ENCODE peak calls at places on chromosome 15, in seven cellular contexts. H is heart left ventricle; V is sigmoid colon; B is effector memory CD4-positive, alpha-beta T cell; G is CD8-positive, alpha-beta T cell; A is BJ; W is NT2/D1. Q is an unnamed sample.

GRCh38 chr15:70079831-70080230 is 17.9 kb downstream of the TLE3 start:
- DNase-seq in B (no peak), A (no peak), W (no peak), G (no peak), V (no peak), H (no peak), Q (no peak)

GRCh38 chr15:69885182-69886041 is 212.3 kb downstream of the TLE3 start:
- DNase-seq in H (no peak), W (peak; percentile 55), G (no peak), B (no peak), V (no peak), A (no peak), Q (no peak)

GRCh38 chr15:100168787-100169186 is 173.0 kb downstream of the ADAMTS17 start:
- DNase-seq in H (no peak), A (no peak), G (no peak), B (no peak), W (no peak), V (no peak), Q (no peak)

GRCh38 chr15:84832446-84833040 is 15.4 kb downstream of the ALPK3 start:
- DNase-seq in G (no peak), V (no peak), H (no peak), B (no peak), A (no peak), W (no peak), Q (no peak)

GRCh38 chr15:60494108-60494507 is 15.2 kb upstream of the ICE2 start:
- DNase-seq in A (no peak), W (no peak), G (no peak), B (no peak), H (no peak), V (no peak), Q (no peak)

GRCh38 chr15:69557340-69558137 is 104.9 kb downstream of the RPLP1 start:
- DNase-seq in V (no peak), G (no peak), B (no peak), A (peak; percentile 92), W (no peak), H (no peak), Q (peak; percentile 93)

GRCh38 chr15:77354064-77354463 is 65.8 kb downstream of the PEAK1 start:
- DNase-seq in B (no peak), H (no peak), A (no peak), G (no peak), V (no peak), W (no peak), Q (no peak)

GRCh38 chr15:70507772-70508351 is 255.5 kb downstream of the UACA start:
- DNase-seq in H (no peak), B (no peak), W (no peak), V (no peak), A (no peak), G (no peak), Q (no peak)

GRCh38 chr15:56240390-56240789 is 3.3 kb downstream of the RFX7 start:
- DNase-seq in V (no peak), G (no peak), W (no peak), A (no peak), B (no peak), H (no peak), Q (no peak)

GRCh38 chr15:61390138-61390537 is 161.0 kb upstream of the RORA start:
- DNase-seq in G (no peak), B (no peak), H (no peak), W (no peak), V (no peak), A (no peak), Q (no peak)

GRCh38 chr15:68259883-68260282 is 17.7 kb upstream of the FEM1B start:
- DNase-seq in H (no peak), V (no peak), W (no peak), A (no peak), B (no peak), G (no peak), Q (no peak)

GRCh38 chr15:22794621-22795167 is 8.2 kb downstream of the NIPA1 start:
- DNase-seq in H (no peak), A (no peak), B (no peak), G (no peak), V (no peak), W (no peak), Q (no peak)
- H3K4me3 ChIP-seq in H (no peak overlapping the region), A (no peak overlapping the region), B (no peak overlapping the region), G (no peak overlapping the region), V (no peak overlapping the region), W (no peak overlapping the region), Q (no peak overlapping the region)

GRCh38 chr15:26867199-26868007 is 541 bp downstream of the GABRA5 start:
- DNase-seq in G (no peak), V (no peak), H (no peak), A (no peak), W (no peak), B (no peak), Q (no peak)
- H3K4me3 ChIP-seq in G (no peak overlapping the region), V (peak overlapping the region; percentile 31), H (no peak overlapping the region), A (no peak overlapping the region), W (peak overlapping the region; percentile 59), B (no peak overlapping the region), Q (no peak overlapping the region)

GRCh38 chr15:64092864-64093626 is 593 bp downstream of the CIAO2A start:
- DNase-seq in W (peak; percentile 38), V (no peak), A (no peak), H (peak; percentile 51), B (no peak), G (peak; percentile 16), Q (no peak)
- H3K4me3 ChIP-seq in W (peak overlapping the region; percentile 64), V (peak overlapping the region; percentile 75), A (peak overlapping the region; percentile 66), H (peak overlapping the region; percentile 77), B (peak overlapping the region; percentile 59), G (peak overlapping the region; percentile 76), Q (peak overlapping the region; percentile 72)

DNA sequence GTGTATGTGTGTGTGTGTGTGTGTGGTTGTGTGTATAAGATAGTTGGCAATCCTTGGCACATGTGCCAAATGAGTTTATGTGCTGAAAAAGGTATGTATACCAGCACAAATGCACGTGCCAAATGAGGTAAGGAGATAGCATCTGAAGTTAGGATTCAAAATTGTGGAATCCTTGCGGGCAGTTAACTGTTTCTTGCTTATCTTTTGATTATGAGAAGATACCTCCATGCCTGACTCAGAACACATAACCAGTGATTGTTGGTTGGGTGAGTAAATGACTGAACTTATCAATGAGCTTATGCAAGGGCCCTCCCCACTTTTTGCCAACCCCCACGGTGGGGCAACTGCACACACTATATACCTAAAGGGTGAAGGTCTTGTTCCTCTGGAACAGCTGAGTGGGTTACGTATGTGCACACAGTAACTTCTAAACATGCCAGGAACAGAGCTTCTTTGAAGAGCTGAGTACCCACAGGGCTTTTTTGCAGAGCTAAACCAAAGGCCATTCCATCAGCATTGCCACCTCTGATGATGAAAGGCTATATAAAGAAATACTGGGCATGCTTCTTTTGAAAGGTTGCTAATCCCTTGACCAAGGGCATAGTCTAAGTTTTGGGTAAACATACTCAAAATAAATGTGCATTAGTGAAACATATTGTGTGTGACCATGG is 60.1 kb downstream of the MEIS2 start:
- DNase-seq in A (no peak), G (no peak), B (no peak), H (no peak), V (no peak), W (no peak), Q (no peak)
- H3K4me3 ChIP-seq in A (no peak overlapping the region), G (no peak overlapping the region), B (no peak overlapping the region), H (no peak overlapping the region), V (no peak overlapping the region), W (no peak overlapping the region), Q (no peak overlapping the region)